ENCODE peak calls at places on chromosome 12, in eight cellular contexts. One of them, this sample, is unnamed.

GRCh38 chr12:8698132-8698829 is 490 bp downstream of the RIMKLB start:
- DNase-seq in amygdala: no peak
- DNase-seq in cardiac fibroblast: peak; percentile 55
- DNase-seq in pulmonary artery endothelial cell: no peak
- DNase-seq in A673: peak; percentile 38
- DNase-seq in NCI-H774: peak; percentile 19
- DNase-seq in DMS153: no peak
- DNase-seq in astrocyte of the spinal cord: peak; percentile 38
- DNase-seq in this sample: no peak

GRCh38 chr12:113587720-113588119 is 116.0 kb upstream of the LHX5 start:
- DNase-seq in astrocyte of the spinal cord: no peak
- DNase-seq in pulmonary artery endothelial cell: no peak
- DNase-seq in A673: no peak
- DNase-seq in amygdala: no peak
- DNase-seq in cardiac fibroblast: no peak
- DNase-seq in DMS153: no peak
- DNase-seq in NCI-H774: no peak
- DNase-seq in this sample: no peak

GRCh38 chr12:4807116-4807783 is 87.0 kb downstream of the GALNT8 start:
- DNase-seq in astrocyte of the spinal cord: no peak
- DNase-seq in DMS153: no peak
- DNase-seq in amygdala: no peak
- DNase-seq in A673: no peak
- DNase-seq in cardiac fibroblast: no peak
- DNase-seq in NCI-H774: no peak
- DNase-seq in pulmonary artery endothelial cell: no peak
- DNase-seq in this sample: no peak

GRCh38 chr12:111842556-111843396 is 748 bp downstream of the MAPKAPK5 start:
- DNase-seq in DMS153: no peak
- DNase-seq in cardiac fibroblast: peak; percentile 22
- DNase-seq in amygdala: no peak
- DNase-seq in astrocyte of the spinal cord: peak; percentile 12
- DNase-seq in pulmonary artery endothelial cell: no peak
- DNase-seq in NCI-H774: no peak
- DNase-seq in A673: peak; percentile 29
- DNase-seq in this sample: no peak

GRCh38 chr12:96456265-96456974 is 33.0 kb upstream of the CFAP54 start:
- DNase-seq in cardiac fibroblast: no peak
- DNase-seq in DMS153: no peak
- DNase-seq in NCI-H774: no peak
- DNase-seq in amygdala: no peak
- DNase-seq in pulmonary artery endothelial cell: no peak
- DNase-seq in A673: no peak
- DNase-seq in astrocyte of the spinal cord: no peak
- DNase-seq in this sample: no peak

GRCh38 chr12:59972941-59973340 is 377.1 kb downstream of the SLC16A7 start:
- DNase-seq in A673: peak; percentile 9
- DNase-seq in DMS153: no peak
- DNase-seq in cardiac fibroblast: peak; percentile 19
- DNase-seq in pulmonary artery endothelial cell: no peak
- DNase-seq in astrocyte of the spinal cord: peak; percentile 25
- DNase-seq in amygdala: no peak
- DNase-seq in NCI-H774: no peak
- DNase-seq in this sample: no peak

GRCh38 chr12:24360907-24361306 is 411.4 kb upstream of the SOX5 start:
- DNase-seq in NCI-H774: no peak
- DNase-seq in amygdala: no peak
- DNase-seq in pulmonary artery endothelial cell: no peak
- DNase-seq in A673: no peak
- DNase-seq in cardiac fibroblast: no peak
- DNase-seq in DMS153: no peak
- DNase-seq in astrocyte of the spinal cord: no peak
- DNase-seq in this sample: no peak

GRCh38 chr12:113981876-113982275 is 15.8 kb upstream of the RBM19 start:
- DNase-seq in NCI-H774: no peak
- DNase-seq in DMS153: no peak
- DNase-seq in cardiac fibroblast: no peak
- DNase-seq in pulmonary artery endothelial cell: no peak
- DNase-seq in amygdala: no peak
- DNase-seq in astrocyte of the spinal cord: no peak
- DNase-seq in A673: no peak
- DNase-seq in this sample: no peak

GRCh38 chr12:14256555-14257169 is 108.8 kb upstream of the ATF7IP start:
- DNase-seq in pulmonary artery endothelial cell: peak; percentile 63
- DNase-seq in cardiac fibroblast: peak; percentile 92
- DNase-seq in DMS153: no peak
- DNase-seq in amygdala: peak; percentile 13
- DNase-seq in A673: peak; percentile 93
- DNase-seq in NCI-H774: no peak
- DNase-seq in astrocyte of the spinal cord: peak; percentile 88
- DNase-seq in this sample: peak; percentile 6

GRCh38 chr12:114921796-114922195 is 237.8 kb upstream of the TBX3 start:
- DNase-seq in pulmonary artery endothelial cell: no peak
- DNase-seq in A673: no peak
- DNase-seq in DMS153: no peak
- DNase-seq in amygdala: no peak
- DNase-seq in NCI-H774: no peak
- DNase-seq in astrocyte of the spinal cord: no peak
- DNase-seq in cardiac fibroblast: no peak
- DNase-seq in this sample: no peak

GRCh38 chr12:31507966-31508365 is 83.0 kb downstream of the DENND5B start:
- DNase-seq in pulmonary artery endothelial cell: no peak
- DNase-seq in astrocyte of the spinal cord: no peak
- DNase-seq in DMS153: no peak
- DNase-seq in NCI-H774: no peak
- DNase-seq in cardiac fibroblast: peak; percentile 59
- DNase-seq in A673: no peak
- DNase-seq in amygdala: no peak
- DNase-seq in this sample: no peak

GRCh38 chr12:30794591-30795409 is 40.0 kb upstream of the CAPRIN2 start:
- DNase-seq in NCI-H774: no peak
- DNase-seq in pulmonary artery endothelial cell: peak; percentile 82
- DNase-seq in amygdala: no peak
- DNase-seq in astrocyte of the spinal cord: peak; percentile 97
- DNase-seq in A673: peak; percentile 96
- DNase-seq in DMS153: no peak
- DNase-seq in cardiac fibroblast: peak; percentile 92
- DNase-seq in this sample: no peak

GRCh38 chr12:120762093-120762492 is 36.5 kb downstream of the ACADS start:
- DNase-seq in DMS153: no peak
- DNase-seq in astrocyte of the spinal cord: peak; percentile 5
- DNase-seq in cardiac fibroblast: peak; percentile 42
- DNase-seq in pulmonary artery endothelial cell: no peak
- DNase-seq in A673: peak; percentile 14
- DNase-seq in NCI-H774: no peak
- DNase-seq in amygdala: no peak
- DNase-seq in this sample: no peak

GRCh38 chr12:57627504-57628279 is 5.3 kb downstream of the B4GALNT1 start:
- DNase-seq in amygdala: no peak
- DNase-seq in NCI-H774: no peak
- DNase-seq in pulmonary artery endothelial cell: no peak
- DNase-seq in cardiac fibroblast: no peak
- DNase-seq in A673: no peak
- DNase-seq in astrocyte of the spinal cord: no peak
- DNase-seq in DMS153: no peak
- DNase-seq in this sample: no peak

GRCh38 chr12:120925740-120926563 is 21.8 kb upstream of the SPPL3 start:
- DNase-seq in pulmonary artery endothelial cell: no peak
- DNase-seq in NCI-H774: no peak
- DNase-seq in A673: no peak
- DNase-seq in DMS153: peak; percentile 36
- DNase-seq in cardiac fibroblast: no peak
- DNase-seq in astrocyte of the spinal cord: no peak
- DNase-seq in amygdala: no peak
- DNase-seq in this sample: no peak